ENCODE peak calls at places on chromosomes 2 and 18, in four cellular contexts. K is non-pigmented ciliary epithelial cell, D is Right ventricle myocardium inferior, V is Right ventricle myocardium superior. N is an unnamed sample.

GRCh38 chr2:213247566-213247965 is 36.7 kb upstream of the SPAG16 start:
- DNase-seq in K (no peak), D (no peak), V (no peak), N (no peak)

GRCh38 chr2:96514521-96514920 is 9.4 kb upstream of the NEURL3 start:
- DNase-seq in K (no peak), D (no peak), V (no peak), N (no peak)

GRCh38 chr2:98191880-98192279 is 104.9 kb downstream of the VWA3B start:
- DNase-seq in K (no peak), D (no peak), V (no peak), N (no peak)

GRCh38 chr2:152415811-152416210 is 80.8 kb downstream of the FMNL2 start:
- DNase-seq in K (no peak), D (no peak), V (no peak), N (no peak)

GRCh38 chr2:171004363-171004762 is 75.3 kb downstream of the GORASP2 start:
- DNase-seq in K (no peak), D (no peak), V (no peak), N (no peak)

GRCh38 chr2:110804915-110805314 is 72.5 kb downstream of the ACOXL start:
- DNase-seq in K (no peak), D (no peak), V (no peak), N (peak)

GRCh38 chr2:176080540-176081355 is 3.0 kb downstream of the EVX2 start:
- DNase-seq in K (no peak), D (no peak), V (no peak), N (no peak)

GRCh38 chr2:105494683-105495425 is 96.0 kb upstream of the FHL2 start:
- DNase-seq in K (no peak), D (no peak), V (peak), N (no peak)

GRCh38 chr2:73284296-73285161 is at the start of gene FBXO41:
- DNase-seq in K (no peak), D (no peak), V (peak), N (peak)

GRCh38 chr2:174282449-174282848 is 34.1 kb upstream of the OLA1 start:
- DNase-seq in K (no peak), D (no peak), V (no peak), N (no peak)

GRCh38 chr2:175180701-175181103 is 808 bp downstream of the ATP5MC3 start:
- DNase-seq in K (no peak), D (no peak), V (peak), N (peak)

GRCh38 chr2:149038442-149039212 is at the start of gene LYPD6B:
- DNase-seq in K (no peak), D (no peak), V (no peak), N (no peak)

GRCh38 chr2:25651066-25651465 is 22.3 kb downstream of the DTNB start:
- DNase-seq in K (peak), D (no peak), V (no peak), N (no peak)

GRCh38 chr2:237915576-237915975 is 51.2 kb upstream of the UBE2F start:
- DNase-seq in K (no peak), D (no peak), V (no peak), N (no peak)

GRCh38 chr2:113005030-113005509 is at the start of gene IL36A:
- DNase-seq in K (no peak), D (no peak), V (no peak), N (no peak)

GRCh38 chr18:3046216-3046808 is 33.4 kb upstream of the LPIN2 start:
- DNase-seq in K (no peak), D (no peak), V (no peak), N (no peak)

GRCh38 chr2:84942964-84943421 is 28.0 kb upstream of the KCMF1 start:
- DNase-seq in K (no peak), D (no peak), V (no peak), N (no peak)

GRCh38 chr2:190714958-190715357 is 66.1 kb downstream of the NAB1 start:
- DNase-seq in K (no peak), D (no peak), V (no peak), N (no peak)

GRCh38 chr2:70986499-70987189 is 8.0 kb downstream of the TEX261 start:
- DNase-seq in K (no peak), D (no peak), V (no peak), N (no peak)

GRCh38 chr2:160210599-160211138 is 10.6 kb upstream of the ITGB6 start:
- DNase-seq in K (no peak), D (peak), V (peak), N (peak)

GRCh38 chr2:46885376-46885775 is 30.2 kb downstream of the MCFD2 start:
- DNase-seq in K (no peak), D (no peak), V (no peak), N (no peak)

GRCh38 chr2:234259440-234259839 is 208.9 kb downstream of the SPP2 start:
- DNase-seq in K (no peak), D (no peak), V (no peak), N (no peak)

GRCh38 chr18:57447154-57447621 is 12.0 kb downstream of the ONECUT2 start:
- DNase-seq in K (no peak), D (no peak), V (no peak), N (no peak)

GRCh38 chr2:186486651-186487647 is 889 bp downstream of the ZC3H15 start:
- DNase-seq in K (peak), D (no peak), V (no peak), N (no peak)

GRCh38 chr18:12029786-12030571 is 48.7 kb downstream of the IMPA2 start:
- DNase-seq in K (no peak), D (no peak), V (no peak), N (no peak)

GRCh38 chr2:128451636-128452411 is 133.2 kb upstream of the HS6ST1 start:
- DNase-seq in K (no peak), D (no peak), V (no peak), N (no peak)

GRCh38 chr18:45838302-45839070 is 13.0 kb downstream of the SIGLEC15 start:
- DNase-seq in K (no peak), D (no peak), V (peak), N (no peak)

GRCh38 chr2:219073413-219074129 is 12.8 kb upstream of the IHH start:
- DNase-seq in K (peak), D (no peak), V (no peak), N (no peak)

GRCh38 chr2:219997341-219997851 is 370.0 kb downstream of the SLC4A3 start:
- DNase-seq in K (no peak), D (no peak), V (no peak), N (no peak)

GRCh38 chr18:33444699-33445098 is 4.2 kb upstream of the CCDC178 start:
- DNase-seq in K (no peak), D (no peak), V (no peak), N (no peak)

GRCh38 chr2:100757621-100758394 is 62.1 kb upstream of the NPAS2 start:
- DNase-seq in K (peak), D (no peak), V (no peak), N (no peak)

GRCh38 chr2:184551631-184552030 is 46.7 kb upstream of the ZNF804A start:
- DNase-seq in K (no peak), D (no peak), V (no peak), N (no peak)

GRCh38 chr2:191178806-191179514 is 28.2 kb upstream of the STAT4 start:
- DNase-seq in K (peak), D (peak), V (peak), N (no peak)

GRCh38 chr2:220104871-220105351 is 477.5 kb downstream of the SLC4A3 start:
- DNase-seq in K (peak), D (no peak), V (peak), N (no peak)

GRCh38 chr2:132977812-132978529 is 308.0 kb upstream of the LYPD1 start:
- DNase-seq in K (no peak), D (no peak), V (no peak), N (no peak)

GRCh38 chr2:163347982-163348842 is 387.6 kb downstream of the FIGN start:
- DNase-seq in K (peak), D (peak), V (peak), N (no peak)

N was measured in T-helper 22 cell.